ENCODE peak calls at places on chromosomes 7 and 10, in four cellular contexts. U is upper lobe of right lung, I is kidney, Z is tibial nerve. N is an unnamed sample. For H3K36me3, the result is how much of the 10 kb centered on the place peaks cover.

GRCh38 chr7:16660702-16661464 is 14.9 kb downstream of the BZW2 start:
- DNase-seq in I (no peak), Z (no peak), U (no peak), N (no peak)

GRCh38 chr7:68980011-68980410 is 618.3 kb upstream of the AUTS2 start:
- DNase-seq in I (no peak), Z (no peak), U (no peak), N (no peak)

GRCh38 chr7:95105627-95106026 is 198.2 kb downstream of the PPP1R9A start:
- DNase-seq in I (no peak), Z (no peak), U (no peak), N (no peak)

GRCh38 chr7:122010116-122010515 is 133.9 kb downstream of the AASS start:
- DNase-seq in Z (no peak), I (no peak), U (no peak), N (no peak)

GRCh38 chr10:56763090-56763489 is 402.0 kb upstream of the ZWINT start:
- DNase-seq in U (no peak), Z (no peak), I (no peak), N (no peak)

GRCh38 chr7:27175005-27175625 is 995 bp upstream of the HOXA10 start:
- DNase-seq in U (peak), Z (no peak), I (peak), N (peak)

GRCh38 chr10:124614003-124614659 is 130.0 kb downstream of the FAM53B start:
- DNase-seq in Z (no peak), I (no peak), U (no peak), N (no peak)

GRCh38 chr7:7609330-7609729 is 31.2 kb upstream of the UMAD1 start:
- DNase-seq in Z (no peak), U (no peak), I (no peak), N (no peak)

GRCh38 chr10:37476285-37476684 is 350.9 kb downstream of the ANKRD30A start:
- DNase-seq in U (no peak), I (no peak), Z (no peak), N (no peak)

GRCh38 chr10:19629559-19629958 is 186.7 kb upstream of the PLXDC2 start:
- DNase-seq in U (peak), Z (peak), I (peak), N (peak)

GRCh38 chr10:64408386-64409178 is 887.4 kb downstream of the REEP3 start:
- DNase-seq in U (no peak), I (no peak), Z (no peak), N (no peak)

GRCh38 chr7:33157311-33157710 is 27.9 kb downstream of the BBS9 start:
- DNase-seq in I (no peak), U (no peak), Z (no peak), N (no peak)

GRCh38 chr7:117323877-117324699 is 1.2 kb upstream of the WNT2 start:
- DNase-seq in Z (peak), I (peak), U (peak), N (no peak)

GRCh38 chr10:118511720-118512119 is 83.7 kb downstream of the PRLHR start:
- DNase-seq in U (no peak), Z (no peak), I (no peak), N (no peak)
- H3K27ac ChIP-seq in U (no peak), Z (no peak), I (no peak), N (no peak)

GRCh38 chr10:15809450-15809849 is 50.9 kb downstream of the MINDY3 start:
- DNase-seq in I (no peak), U (no peak), Z (no peak), N (no peak)
- H3K4me3 ChIP-seq in I (no peak), U (no peak), Z (no peak), N (peak)

GRCh38 chr10:811781-812180 is 119.7 kb downstream of the LARP4B start:
- DNase-seq in Z (no peak), U (no peak), I (no peak), N (no peak)

GRCh38 chr10:812787-813186 is 118.7 kb downstream of the LARP4B start:
- DNase-seq in Z (no peak), I (no peak), U (no peak), N (no peak)

GRCh38 chr10:809671-810350 is 120.3 kb upstream of the DIP2C start:
- DNase-seq in Z (no peak), U (no peak), I (no peak), N (no peak)

GRCh38 chr10:811379-811778 is 120.1 kb downstream of the LARP4B start:
- DNase-seq in Z (no peak), U (no peak), I (no peak), N (no peak)

GRCh38 chr10:810351-810846 is 120.9 kb upstream of the DIP2C start:
- DNase-seq in U (no peak), Z (no peak), I (no peak), N (no peak)
- H3K36me3 ChIP-seq in U (half or more), Z (under half), I (under half), N (under half)

GRCh38 chr7:74292757-74293576 is 3.8 kb downstream of the CLIP2 start:
- DNase-seq in I (no peak), Z (no peak), U (no peak), N (no peak)
- H3K27ac ChIP-seq in I (peak), Z (peak), U (no peak), N (no peak)

DNA sequence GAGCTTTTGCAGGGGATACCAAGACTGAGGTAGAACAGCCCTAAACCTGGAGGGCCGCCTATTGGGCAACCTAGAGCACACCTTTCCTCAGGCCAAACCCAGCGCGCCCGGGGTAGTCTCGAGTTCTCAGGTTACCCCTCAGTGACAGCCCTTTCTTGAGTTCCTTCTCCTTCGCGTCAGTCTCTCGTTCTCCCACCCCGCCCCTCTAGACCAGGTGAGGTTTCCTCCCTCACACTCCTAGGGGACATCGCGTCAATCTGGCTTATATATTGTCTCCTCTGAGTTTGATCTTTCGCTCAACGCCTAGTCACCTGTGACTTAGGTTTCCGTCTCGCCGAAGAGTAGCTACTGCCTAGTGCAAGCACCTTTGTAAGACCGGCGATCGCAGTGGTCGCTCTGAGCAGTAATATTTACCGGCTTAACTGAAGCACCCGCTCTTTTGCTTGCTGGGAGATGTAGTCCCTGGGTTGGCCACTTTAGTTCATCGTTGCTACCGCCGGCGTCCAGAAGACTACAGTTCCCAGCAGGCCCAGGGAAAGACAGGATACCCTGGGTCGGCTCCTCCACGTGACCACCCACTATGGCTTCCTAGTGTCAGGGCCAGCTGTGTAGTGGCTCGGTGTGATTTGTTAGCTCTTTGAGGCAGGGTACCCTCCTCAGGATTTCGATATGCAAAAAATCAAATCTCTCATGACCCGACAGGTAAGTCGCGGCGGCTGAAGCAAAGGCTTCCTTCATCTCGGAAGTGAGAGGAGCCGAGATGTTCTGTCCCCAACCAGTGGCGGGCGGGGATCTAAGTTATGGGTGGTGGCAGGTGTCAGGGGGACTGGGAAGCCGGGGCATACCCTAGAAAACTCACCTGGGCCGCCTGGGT is at the start of gene VPS50:
- DNase-seq in I (peak), Z (peak), U (peak), N (peak)
- H3K4me3 ChIP-seq in I (peak), Z (peak), U (peak), N (peak)

DNA sequence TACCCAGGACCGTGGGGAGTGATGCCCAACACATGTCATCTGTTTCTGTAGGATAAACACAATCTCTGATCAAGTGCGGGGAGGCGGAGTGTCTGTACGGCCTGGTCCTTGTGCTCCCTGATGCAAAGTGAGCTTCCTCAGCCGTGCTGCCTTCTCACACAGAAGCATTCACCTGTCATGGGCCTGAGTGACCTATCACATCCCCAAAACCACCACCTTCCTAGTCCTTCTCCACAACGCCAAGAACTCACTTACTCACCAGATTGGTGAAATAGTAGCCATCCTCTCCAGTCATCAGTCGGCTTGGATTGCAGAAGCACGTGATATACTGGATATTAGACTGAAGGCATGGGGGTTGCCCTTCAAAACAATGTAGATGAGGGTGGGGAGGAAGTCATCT is 74.4 kb upstream of the KCTD7 start:
- DNase-seq in I (no peak), Z (no peak), U (peak), N (no peak)
- H3K36me3 ChIP-seq in I (under half), Z (under half), U (half or more), N (half or more)

GRCh38 chr7:36361227-36361626 is 28.4 kb upstream of the ANLN start:
- DNase-seq in Z (no peak), I (no peak), U (no peak), N (no peak)

GRCh38 chr7:36358589-36358988 is 31.1 kb upstream of the ANLN start:
- DNase-seq in I (no peak), U (no peak), Z (no peak), N (no peak)

GRCh38 chr7:36357054-36357453 is 32.6 kb upstream of the ANLN start:
- DNase-seq in Z (no peak), U (no peak), I (no peak), N (no peak)

GRCh38 chr7:36363515-36363914 is 26.1 kb upstream of the ANLN start:
- DNase-seq in I (no peak), U (no peak), Z (no peak), N (no peak)

DNA sequence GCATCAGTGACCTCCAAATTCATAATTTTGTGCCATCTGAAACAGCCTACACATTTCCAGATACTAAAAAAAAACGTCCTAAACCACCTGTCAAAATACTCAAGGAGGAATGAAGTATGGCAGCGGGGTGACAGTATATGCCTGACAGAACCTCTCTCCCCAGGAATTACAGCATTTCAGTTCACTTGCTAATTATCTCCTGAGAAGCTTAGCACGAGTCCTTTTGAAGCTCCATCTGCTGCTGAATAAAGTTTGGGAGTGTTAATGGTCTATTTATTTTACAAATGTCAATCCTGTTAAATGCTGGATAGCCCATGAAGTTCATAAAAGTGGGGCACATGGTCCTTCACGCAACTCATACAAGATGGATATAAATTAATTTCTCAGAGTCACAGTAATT is 29.4 kb upstream of the ANLN start:
- DNase-seq in U (no peak), I (no peak), Z (no peak), N (no peak)
- H3K27ac ChIP-seq in U (no peak), I (no peak), Z (no peak), N (no peak)